ENCODE peak calls at places on chromosomes 6 and 20, in five cellular contexts. One of them, this sample, is unnamed.

GRCh38 chr20:11711214-11711613 is 206.5 kb upstream of the BTBD3 start:
- DNase-seq in transverse colon: no peak
- DNase-seq in mammary epithelial cell: no peak
- DNase-seq in coronary artery: no peak
- DNase-seq in heart left ventricle: no peak
- DNase-seq in this sample: no peak

GRCh38 chr20:61569836-61570235 is 317.8 kb downstream of the CDH4 start:
- DNase-seq in transverse colon: no peak
- DNase-seq in mammary epithelial cell: no peak
- DNase-seq in coronary artery: no peak
- DNase-seq in heart left ventricle: no peak
- DNase-seq in this sample: no peak

GRCh38 chr6:125586074-125586473 is 163.4 kb upstream of the HEY2 start:
- DNase-seq in transverse colon: no peak
- DNase-seq in mammary epithelial cell: peak
- DNase-seq in coronary artery: no peak
- DNase-seq in heart left ventricle: no peak
- DNase-seq in this sample: peak

GRCh38 chr6:106560966-106561740 is 68.1 kb downstream of the RTN4IP1 start:
- DNase-seq in transverse colon: no peak
- DNase-seq in mammary epithelial cell: peak
- DNase-seq in coronary artery: no peak
- DNase-seq in heart left ventricle: no peak
- DNase-seq in this sample: peak

GRCh38 chr6:17979479-17979878 is 8.0 kb downstream of the KIF13A start:
- DNase-seq in transverse colon: no peak
- DNase-seq in mammary epithelial cell: no peak
- DNase-seq in coronary artery: no peak
- DNase-seq in heart left ventricle: no peak
- DNase-seq in this sample: no peak

GRCh38 chr6:3970097-3970496 is 108.8 kb downstream of the FAM217A start:
- DNase-seq in transverse colon: no peak
- DNase-seq in mammary epithelial cell: no peak
- DNase-seq in coronary artery: no peak
- DNase-seq in heart left ventricle: no peak
- DNase-seq in this sample: no peak

GRCh38 chr6:87903299-87903698 is 144.3 kb upstream of the SPACA1 start:
- DNase-seq in transverse colon: no peak
- DNase-seq in mammary epithelial cell: no peak
- DNase-seq in coronary artery: no peak
- DNase-seq in heart left ventricle: no peak
- DNase-seq in this sample: no peak

GRCh38 chr6:134774244-134774643 is 175.7 kb downstream of the ALDH8A1 start:
- DNase-seq in transverse colon: no peak
- DNase-seq in mammary epithelial cell: peak
- DNase-seq in coronary artery: no peak
- DNase-seq in heart left ventricle: no peak
- DNase-seq in this sample: peak

GRCh38 chr6:168156742-168157265 is 77.8 kb upstream of the FRMD1 start:
- DNase-seq in transverse colon: no peak
- DNase-seq in mammary epithelial cell: no peak
- DNase-seq in coronary artery: no peak
- DNase-seq in heart left ventricle: no peak
- DNase-seq in this sample: no peak

GRCh38 chr6:158487495-158487894 is 72.4 kb upstream of the TMEM181 start:
- DNase-seq in transverse colon: no peak
- DNase-seq in mammary epithelial cell: no peak
- DNase-seq in coronary artery: peak
- DNase-seq in heart left ventricle: no peak
- DNase-seq in this sample: peak
- TF ChIP-seq CTCF in transverse colon: no peak
- TF ChIP-seq CTCF in mammary epithelial cell: no peak
- TF ChIP-seq CTCF in coronary artery: no peak
- TF ChIP-seq CTCF in heart left ventricle: no peak
- TF ChIP-seq CTCF in this sample: no peak

GRCh38 chr20:4459081-4459480 is 262.6 kb upstream of the PRND start:
- DNase-seq in transverse colon: no peak
- DNase-seq in mammary epithelial cell: peak
- DNase-seq in coronary artery: no peak
- DNase-seq in heart left ventricle: no peak
- DNase-seq in this sample: peak
- H3K4me3 ChIP-seq in transverse colon: no peak
- H3K4me3 ChIP-seq in mammary epithelial cell: no peak
- H3K4me3 ChIP-seq in coronary artery: no peak
- H3K4me3 ChIP-seq in heart left ventricle: no peak
- H3K4me3 ChIP-seq in this sample: no peak

DNA sequence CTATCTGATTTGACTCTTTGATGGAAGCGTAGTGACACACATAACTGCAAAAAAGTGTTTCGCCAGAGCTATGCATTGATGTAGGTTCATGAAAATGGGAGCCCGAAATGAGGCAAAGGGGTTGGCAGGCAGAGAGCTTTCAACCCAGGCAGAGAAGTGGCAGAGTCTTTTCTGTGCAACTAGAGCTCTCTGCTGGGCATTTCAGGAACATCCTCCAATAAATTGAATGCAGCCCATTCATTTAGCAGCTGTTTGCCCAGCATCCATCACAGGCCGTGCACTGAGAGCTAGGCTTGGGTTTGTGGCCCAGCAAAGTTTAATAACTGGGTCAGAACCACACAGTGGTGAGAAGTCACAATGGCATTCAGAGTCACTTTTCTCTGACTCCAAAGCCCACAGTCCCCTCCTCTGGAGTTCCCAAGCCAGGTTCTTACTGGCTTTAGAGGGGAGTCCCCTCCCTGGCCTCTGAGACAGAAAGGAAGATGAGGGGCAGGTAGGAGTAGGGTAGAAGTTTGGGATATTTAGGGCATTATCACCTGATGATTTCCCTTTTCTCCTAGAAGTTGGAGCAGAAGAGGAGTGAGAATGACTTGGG is 31.8 kb upstream of the ELMO2 start:
- DNase-seq in transverse colon: no peak
- DNase-seq in mammary epithelial cell: peak
- DNase-seq in coronary artery: no peak
- DNase-seq in heart left ventricle: no peak
- DNase-seq in this sample: peak
- TF ChIP-seq CTCF in transverse colon: peak
- TF ChIP-seq CTCF in mammary epithelial cell: peak
- TF ChIP-seq CTCF in coronary artery: no peak
- TF ChIP-seq CTCF in heart left ventricle: no peak
- TF ChIP-seq CTCF in this sample: peak

DNA sequence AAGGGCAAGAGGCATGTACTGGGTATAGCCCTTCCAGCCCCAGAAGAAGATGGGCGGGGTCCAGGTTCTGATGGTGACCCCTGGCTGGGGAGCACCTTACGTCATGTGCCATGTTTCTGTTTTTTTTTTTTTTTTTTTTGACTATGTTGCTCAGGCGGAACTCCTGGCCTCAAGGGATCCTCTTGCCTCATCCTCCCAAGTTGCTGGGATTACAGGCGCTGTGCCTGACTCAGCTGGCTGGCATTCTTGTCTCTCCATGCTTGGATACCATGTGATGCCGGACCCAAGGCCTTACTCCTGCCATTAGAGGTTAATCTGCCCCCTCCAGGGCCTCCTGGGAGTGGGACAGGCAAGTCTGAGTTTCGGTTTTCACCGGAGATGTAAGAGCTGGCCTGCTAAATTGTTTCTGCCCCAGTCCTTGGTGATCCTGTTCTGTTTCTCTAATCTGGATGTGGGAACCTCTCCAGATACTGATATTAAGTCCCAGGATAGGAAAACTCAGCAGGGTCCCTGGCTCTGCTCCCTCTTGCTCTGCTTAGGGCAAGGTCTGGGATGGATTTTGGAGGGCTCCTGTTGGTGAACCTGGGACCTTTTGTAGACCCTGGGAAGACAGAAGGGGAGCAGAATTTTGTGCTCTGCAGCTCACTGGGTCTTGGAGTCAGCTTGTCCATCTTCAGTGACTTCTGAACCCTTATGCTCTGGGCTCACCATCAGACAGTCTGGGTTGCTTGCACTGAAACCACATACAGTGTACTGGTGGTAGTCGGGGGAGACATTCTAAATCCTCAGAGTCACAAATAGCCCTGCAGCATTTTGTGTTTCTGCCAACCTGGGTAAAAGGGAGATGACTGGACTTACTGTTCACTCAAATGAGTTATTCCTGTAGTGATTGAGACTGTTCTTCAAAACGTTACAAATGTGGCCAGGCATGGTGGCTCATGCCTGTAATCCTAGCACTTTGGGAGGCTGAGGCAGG is 45.1 kb downstream of the PTK7 start:
- DNase-seq in transverse colon: peak
- DNase-seq in mammary epithelial cell: peak
- DNase-seq in coronary artery: peak
- DNase-seq in heart left ventricle: peak
- DNase-seq in this sample: peak
- H3K4me3 ChIP-seq in transverse colon: no peak
- H3K4me3 ChIP-seq in mammary epithelial cell: no peak
- H3K4me3 ChIP-seq in coronary artery: peak
- H3K4me3 ChIP-seq in heart left ventricle: no peak
- H3K4me3 ChIP-seq in this sample: no peak

GRCh38 chr6:12233693-12234551 is 56.2 kb upstream of the EDN1 start:
- DNase-seq in transverse colon: peak
- DNase-seq in mammary epithelial cell: peak
- DNase-seq in coronary artery: no peak
- DNase-seq in heart left ventricle: no peak
- DNase-seq in this sample: peak
- TF ChIP-seq CTCF in transverse colon: peak
- TF ChIP-seq CTCF in mammary epithelial cell: peak
- TF ChIP-seq CTCF in coronary artery: peak
- TF ChIP-seq CTCF in heart left ventricle: peak
- TF ChIP-seq CTCF in this sample: peak

GRCh38 chr6:46734867-46735719 is at the start of gene PLA2G7:
- DNase-seq in transverse colon: peak
- DNase-seq in mammary epithelial cell: peak
- DNase-seq in coronary artery: no peak
- DNase-seq in heart left ventricle: peak
- DNase-seq in this sample: peak
- H3K4me3 ChIP-seq in transverse colon: peak
- H3K4me3 ChIP-seq in mammary epithelial cell: peak
- H3K4me3 ChIP-seq in coronary artery: peak
- H3K4me3 ChIP-seq in heart left ventricle: peak
- H3K4me3 ChIP-seq in this sample: peak

DNA sequence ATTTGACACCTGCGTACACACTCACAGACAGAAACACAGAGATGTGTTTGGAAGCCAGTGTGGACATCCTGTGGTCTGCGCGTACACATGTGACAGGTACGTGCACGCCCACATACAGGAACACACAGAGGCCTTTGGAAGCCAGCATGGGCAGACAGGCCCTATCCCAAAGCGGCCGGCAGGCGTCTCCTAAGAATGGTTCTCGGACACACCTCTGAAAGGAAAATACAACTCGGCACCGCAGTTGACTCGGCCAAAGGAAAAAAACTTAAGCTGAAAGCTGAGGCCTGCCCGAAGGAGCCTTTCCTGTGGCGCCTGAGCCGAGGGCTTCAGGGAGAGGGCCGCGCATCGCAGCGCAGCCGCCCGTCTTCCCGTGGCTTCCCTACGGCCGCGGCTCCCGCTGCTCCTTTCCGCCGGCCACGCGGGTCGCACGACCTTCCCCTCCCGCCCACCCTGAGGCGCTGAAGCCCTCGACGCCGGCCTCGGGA is 1.4 kb upstream of the CEP43 start:
- DNase-seq in transverse colon: peak
- DNase-seq in mammary epithelial cell: peak
- DNase-seq in coronary artery: no peak
- DNase-seq in heart left ventricle: peak
- DNase-seq in this sample: peak
- TF ChIP-seq CTCF in transverse colon: peak
- TF ChIP-seq CTCF in mammary epithelial cell: peak
- TF ChIP-seq CTCF in coronary artery: no peak
- TF ChIP-seq CTCF in heart left ventricle: peak
- TF ChIP-seq CTCF in this sample: peak